ENCODE peak calls at places on chromosomes 7 and 10, in four cellular contexts. M, W, Q and P are unnamed samples.

GRCh38 chr7:99473315-99473596 is 566 bp downstream of the ZNF789 start:
- DNase-seq in Q (no peak), W (peak; percentile 79), M (peak; percentile 82), P (no peak)

GRCh38 chr10:79424221-79425073 is 21.0 kb downstream of the ZCCHC24 start:
- DNase-seq in W (peak; percentile 43), Q (no peak), M (peak; percentile 52), P (peak; percentile 84)

GRCh38 chr10:128897414-128897928 is 569.6 kb upstream of the MGMT start:
- DNase-seq in Q (no peak), W (no peak), M (no peak), P (no peak)

GRCh38 chr10:11448545-11449244 is 162.8 kb downstream of the USP6NL start:
- DNase-seq in M (no peak), Q (no peak), W (no peak), P (no peak)

GRCh38 chr7:73448609-73449008 is 15.0 kb downstream of the FZD9 start:
- DNase-seq in W (no peak), Q (no peak), M (peak; percentile 43), P (no peak)

GRCh38 chr10:117350905-117351304 is 24.3 kb downstream of the PDZD8 start:
- DNase-seq in M (no peak), Q (no peak), W (no peak), P (no peak)

GRCh38 chr7:102097601-102098161 is 189.0 kb upstream of the SH2B2 start:
- DNase-seq in W (peak; percentile 35), Q (no peak), M (peak; percentile 14), P (no peak)

GRCh38 chr10:127090135-127090534 is 106.3 kb downstream of the INSYN2A start:
- DNase-seq in M (no peak), W (no peak), Q (no peak), P (no peak)

GRCh38 chr10:44416021-44416758 is 31.3 kb upstream of the CXCL12 start:
- DNase-seq in W (no peak), M (no peak), Q (no peak), P (peak; percentile 64)

GRCh38 chr7:119482209-119482608 is 790.8 kb upstream of the KCND2 start:
- DNase-seq in W (peak; percentile 13), M (no peak), Q (peak; percentile 12), P (no peak)

GRCh38 chr10:75110006-75110632 is 1.3 kb upstream of the SAMD8 start:
- DNase-seq in Q (no peak), M (no peak), W (no peak), P (no peak)

GRCh38 chr7:109751241-109751640 is 1181.6 kb downstream of the DNAJB9 start:
- DNase-seq in M (peak; percentile 7), Q (no peak), W (peak; percentile 25), P (no peak)

GRCh38 chr10:70518695-70519094 is 40.1 kb downstream of the PALD1 start:
- DNase-seq in M (peak; percentile 70), Q (no peak), W (peak; percentile 68), P (no peak)

GRCh38 chr7:25966469-25966868 is 185.5 kb upstream of the NFE2L3 start:
- DNase-seq in M (no peak), W (no peak), Q (no peak), P (no peak)

GRCh38 chr7:25967278-25968204 is 184.5 kb upstream of the NFE2L3 start:
- DNase-seq in Q (no peak), M (no peak), W (no peak), P (no peak)

GRCh38 chr7:25970381-25970780 is 181.6 kb upstream of the NFE2L3 start:
- DNase-seq in Q (no peak), W (no peak), M (no peak), P (no peak)

GRCh38 chr7:25965405-25966123 is 186.4 kb upstream of the NFE2L3 start:
- DNase-seq in W (no peak), M (no peak), Q (no peak), P (no peak)

DNA sequence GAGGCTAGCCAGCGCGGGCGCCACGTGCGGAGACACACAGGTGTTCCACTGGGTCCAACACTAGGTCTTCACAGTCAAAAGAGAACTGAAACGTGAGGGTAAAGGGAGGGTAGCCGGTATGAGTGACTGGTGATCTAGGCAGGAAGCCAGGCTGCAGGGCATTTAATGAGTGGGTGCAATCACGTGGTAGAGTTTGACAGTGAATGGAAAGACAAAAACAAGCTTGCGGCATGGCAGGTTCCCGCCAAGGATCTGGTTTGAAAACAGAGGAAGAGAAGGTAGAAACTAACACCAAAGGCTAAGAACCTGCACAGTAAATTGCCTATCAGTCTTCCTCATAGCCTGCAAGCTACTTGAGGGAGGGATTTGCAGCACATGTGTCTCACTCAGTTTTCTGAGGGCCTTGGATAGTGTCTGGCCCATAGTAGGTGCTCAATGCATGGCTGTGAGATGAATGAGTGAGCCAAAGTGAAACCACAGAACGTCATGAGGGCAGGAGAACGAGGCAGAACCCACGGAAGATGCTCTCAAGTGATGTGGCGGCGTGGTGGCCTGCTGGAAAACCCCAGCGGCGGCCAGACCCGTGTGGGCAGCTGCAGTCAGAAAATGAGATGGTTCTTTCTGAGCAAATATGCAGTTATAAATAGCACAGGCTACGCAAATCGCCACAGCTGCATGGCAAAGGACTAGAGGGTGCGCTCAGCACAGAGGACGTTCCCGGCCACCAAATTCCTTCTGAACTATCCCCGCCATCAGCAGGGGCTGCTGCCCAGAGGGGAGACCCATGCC is 183.6 kb upstream of the NFE2L3 start:
- DNase-seq in M (no peak), W (no peak), Q (no peak), P (no peak)
- H3K4me1 ChIP-seq in M (no peaks in the 10 kb centered on the region), W (no peaks in the 10 kb centered on the region), Q (no peaks in the 10 kb centered on the region), P (no peaks in the 10 kb centered on the region)

DNA sequence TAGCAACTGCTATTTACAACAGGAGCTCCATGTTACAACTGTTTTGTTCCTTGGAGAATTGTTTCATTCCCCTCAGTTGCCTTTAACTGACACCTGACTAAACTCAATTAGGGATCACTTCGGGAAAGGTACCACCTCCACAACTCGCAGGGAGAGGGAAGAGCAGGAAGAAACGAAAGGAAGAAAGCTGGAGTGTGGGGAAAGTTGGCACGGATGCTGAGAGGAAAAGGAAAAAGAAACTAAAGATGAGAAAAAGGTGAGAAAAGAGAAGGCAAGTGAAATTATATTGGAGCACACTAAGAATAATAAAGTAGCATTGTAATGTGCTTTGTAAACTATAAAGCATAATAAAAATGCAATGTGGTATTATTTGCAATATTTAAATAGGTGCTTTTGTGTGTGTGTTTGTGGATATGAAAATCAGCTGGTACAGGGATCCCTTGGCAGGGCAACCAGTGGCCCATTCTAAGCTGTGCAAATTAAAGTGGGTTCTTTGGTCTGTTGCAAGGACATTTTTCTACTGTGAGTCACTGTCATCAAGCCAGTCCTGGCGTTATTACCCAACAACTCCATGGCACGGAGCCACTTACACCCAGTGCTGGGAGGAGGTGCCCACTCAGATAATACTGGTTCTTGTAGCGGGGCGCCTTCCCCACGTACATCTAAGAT is 45.9 kb downstream of the HIPK2 start:
- DNase-seq in M (peak; percentile 83), Q (no peak), W (peak; percentile 92), P (peak; percentile 93)
- H3K4me3 ChIP-seq in M (no peak overlapping the region), Q (no peak overlapping the region), W (peak overlapping the region; percentile 47), P (no peak overlapping the region)

DNA sequence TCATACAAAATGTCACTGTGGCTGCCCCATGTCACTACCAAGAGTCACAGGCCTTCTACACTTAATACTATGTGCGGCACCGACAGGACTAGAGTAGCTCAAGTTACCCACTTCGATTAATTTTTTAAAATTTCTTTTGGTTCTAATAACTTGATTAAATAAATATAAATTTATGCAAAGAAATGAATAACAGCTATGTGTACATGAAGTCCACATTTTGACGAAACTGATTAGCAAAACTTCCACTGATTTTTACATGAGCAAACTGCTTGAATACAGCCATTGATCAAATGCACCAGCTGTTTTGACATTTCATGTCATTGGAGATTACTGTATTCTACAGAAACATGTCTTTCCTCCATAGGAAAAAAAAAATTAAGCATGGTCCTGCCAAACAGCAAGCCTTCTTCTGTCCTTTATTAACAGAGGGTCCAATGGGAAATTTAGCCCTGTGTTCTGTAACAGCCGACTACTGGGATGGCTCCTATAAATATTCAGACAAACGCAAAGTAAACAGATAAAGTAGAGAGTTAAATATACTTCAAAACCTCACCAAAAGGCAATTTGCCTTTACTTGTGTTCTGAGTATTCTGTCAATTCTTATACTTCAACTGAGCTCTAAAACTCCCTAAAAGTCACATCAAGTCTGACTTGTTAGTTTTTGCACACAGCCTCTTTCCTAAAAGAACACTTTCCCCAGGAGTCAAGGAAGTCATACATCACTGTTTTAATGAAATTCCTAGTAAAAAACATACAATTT is 3.2 kb downstream of the COBL start:
- DNase-seq in Q (no peak), W (no peak), M (no peak), P (no peak)
- H3K4me1 ChIP-seq in Q (no peaks in the 10 kb centered on the region), W (no peaks in the 10 kb centered on the region), M (no peaks in the 10 kb centered on the region), P (no peaks in the 10 kb centered on the region)

DNA sequence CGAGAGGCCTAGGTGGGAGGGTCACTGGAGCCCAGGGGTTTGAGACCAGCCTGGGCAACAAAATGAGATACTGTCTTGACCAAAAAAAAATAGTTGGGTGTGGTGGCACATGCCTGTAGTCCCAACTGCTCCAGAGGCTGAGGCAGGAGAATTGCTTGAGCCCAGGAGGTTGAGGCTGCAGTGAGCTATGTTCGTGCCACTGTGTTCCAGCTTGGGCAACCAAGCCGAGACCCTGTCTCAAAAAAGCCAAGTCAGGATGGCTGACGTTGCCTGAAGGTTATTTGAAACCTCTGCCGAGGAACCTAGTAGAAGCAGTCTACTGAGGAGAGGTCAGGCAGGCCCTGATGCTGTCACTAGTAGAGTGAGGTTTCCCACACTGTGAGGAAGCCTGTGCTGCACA is 22.8 kb downstream of the DNAJB6 start:
- DNase-seq in M (no peak), W (no peak), Q (no peak), P (no peak)
- H3K4me3 ChIP-seq in M (no peak overlapping the region), W (no peak overlapping the region), Q (no peak overlapping the region), P (no peak overlapping the region)

GRCh38 chr10:5622186-5622585 is 44.2 kb downstream of the ASB13 start:
- DNase-seq in Q (no peak), M (no peak), W (no peak), P (no peak)
- H3K4me1 ChIP-seq in Q (no peaks in the 10 kb centered on the region), M (peaks cover 2% of the 10 kb centered on the region), W (peaks cover 25% of the 10 kb centered on the region), P (peaks cover 23% of the 10 kb centered on the region)

GRCh38 chr10:86366902-86367338 is 325 bp upstream of the GRID1 start:
- DNase-seq in W (peak; percentile 18), M (no peak), Q (no peak), P (peak; percentile 52)
- H3K4me3 ChIP-seq in W (peak overlapping the region; percentile 48), M (peak overlapping the region; percentile 23), Q (peak overlapping the region; percentile 53), P (peak overlapping the region; percentile 18)

GRCh38 chr10:72328045-72328828 is 26.5 kb downstream of the DNAJB12 start:
- DNase-seq in W (peak; percentile 72), M (peak; percentile 57), Q (peak; percentile 81), P (peak; percentile 89)
- H3K4me1 ChIP-seq in W (peaks cover 12% of the 10 kb centered on the region), M (peaks cover 21% of the 10 kb centered on the region), Q (peaks cover 50% of the 10 kb centered on the region), P (peaks cover 42% of the 10 kb centered on the region)